ENCODE peak calls at places on chromosomes 2 and 18, in eight cellular contexts. O is kidney epithelial cell, K is lower leg skin, R is PC-9, S is A549, H is GM12864, W is heart right ventricle, B is Peyer's patch. L is an unnamed sample.

GRCh38 chr2:58540680-58541079 is 299.6 kb upstream of the FANCL start:
- DNase-seq in O (no peak), K (no peak), R (no peak), S (no peak), H (no peak), W (no peak), B (no peak), L (no peak)

GRCh38 chr2:211766689-211767088 is 771.9 kb downstream of the ERBB4 start:
- DNase-seq in O (no peak), K (no peak), R (peak), S (no peak), H (no peak), W (no peak), B (peak), L (no peak)

GRCh38 chr2:8761529-8762164 is 75.8 kb downstream of the KIDINS220 start:
- DNase-seq in O (no peak), K (no peak), R (no peak), S (peak), H (no peak), W (no peak), B (no peak), L (peak)

GRCh38 chr2:61900246-61900645 is 5.2 kb upstream of the COMMD1 start:
- DNase-seq in O (no peak), K (no peak), R (no peak), S (no peak), H (no peak), W (no peak), B (no peak), L (no peak)

GRCh38 chr2:135820003-135820618 is 16.9 kb downstream of the LCT start:
- DNase-seq in O (no peak), K (no peak), R (no peak), S (no peak), H (peak), W (no peak), B (no peak), L (no peak)

GRCh38 chr2:42053791-42054656 is 6.2 kb downstream of the PKDCC start:
- DNase-seq in O (no peak), K (no peak), R (no peak), S (no peak), H (no peak), W (peak), B (peak), L (no peak)

GRCh38 chr18:41645600-41646360 is 309.3 kb upstream of the PIK3C3 start:
- DNase-seq in O (no peak), K (no peak), R (no peak), S (no peak), H (no peak), W (no peak), B (no peak), L (no peak)

GRCh38 chr18:63264871-63265270 is 54.7 kb downstream of the BCL2 start:
- DNase-seq in O (no peak), K (no peak), R (no peak), S (no peak), H (no peak), W (no peak), B (no peak), L (no peak)

GRCh38 chr2:120509991-120510735 is 164.2 kb downstream of the INHBB start:
- DNase-seq in O (no peak), K (no peak), R (no peak), S (no peak), H (no peak), W (no peak), B (peak), L (no peak)

GRCh38 chr18:48990497-48991298 is 39.9 kb upstream of the SMAD7 start:
- DNase-seq in O (peak), K (no peak), R (peak), S (peak), H (no peak), W (no peak), B (peak), L (peak)

GRCh38 chr18:36809590-36810381 is 19.0 kb downstream of the TPGS2 start:
- DNase-seq in O (no peak), K (no peak), R (no peak), S (peak), H (peak), W (peak), B (peak), L (peak)

GRCh38 chr2:110853516-110853915 is 121.1 kb downstream of the ACOXL start:
- DNase-seq in O (no peak), K (no peak), R (peak), S (peak), H (no peak), W (no peak), B (peak), L (peak)

GRCh38 chr18:46224181-46224775 is 120.1 kb downstream of the HAUS1 start:
- DNase-seq in O (no peak), K (no peak), R (no peak), S (no peak), H (no peak), W (no peak), B (no peak), L (no peak)

GRCh38 chr2:98025481-98026037 is 29.8 kb upstream of the TMEM131 start:
- DNase-seq in O (no peak), K (no peak), R (no peak), S (no peak), H (no peak), W (no peak), B (no peak), L (no peak)

GRCh38 chr2:81078631-81079030 is 774.1 kb upstream of the LRRTM1 start:
- DNase-seq in O (no peak), K (no peak), R (no peak), S (no peak), H (no peak), W (no peak), B (no peak), L (no peak)

GRCh38 chr2:216635171-216635570 is 2.0 kb downstream of the IGFBP2 start:
- DNase-seq in O (no peak), K (no peak), R (no peak), S (no peak), H (no peak), W (no peak), B (no peak), L (no peak)

GRCh38 chr18:8480506-8481328 is 128.5 kb upstream of the RAB12 start:
- DNase-seq in O (peak), K (peak), R (peak), S (peak), H (no peak), W (peak), B (peak), L (peak)

GRCh38 chr2:239489481-239489880 is 88.7 kb upstream of the HDAC4 start:
- DNase-seq in O (no peak), K (no peak), R (no peak), S (no peak), H (no peak), W (no peak), B (no peak), L (no peak)

GRCh38 chr2:219368690-219369108 is 19.0 kb downstream of the DNPEP start:
- DNase-seq in O (peak), K (no peak), R (peak), S (peak), H (no peak), W (peak), B (no peak), L (peak)

GRCh38 chr2:222930862-222931261 is 70.0 kb downstream of the ACSL3 start:
- DNase-seq in O (no peak), K (no peak), R (no peak), S (no peak), H (no peak), W (no peak), B (no peak), L (peak)

GRCh38 chr2:217160103-217160502 is 300.2 kb upstream of the TNP1 start:
- DNase-seq in O (peak), K (no peak), R (no peak), S (peak), H (no peak), W (no peak), B (no peak), L (no peak)

GRCh38 chr2:96142217-96143113 is 2.8 kb downstream of the DUSP2 start:
- DNase-seq in O (no peak), K (no peak), R (no peak), S (no peak), H (no peak), W (no peak), B (peak), L (no peak)

GRCh38 chr2:231364961-231365810 is 30.3 kb upstream of the B3GNT7 start:
- DNase-seq in O (no peak), K (no peak), R (peak), S (peak), H (no peak), W (no peak), B (peak), L (peak)

GRCh38 chr2:45345331-45346305 is 265.4 kb downstream of the SRBD1 start:
- DNase-seq in O (no peak), K (no peak), R (no peak), S (no peak), H (no peak), W (no peak), B (no peak), L (no peak)

GRCh38 chr2:143397886-143398614 is 268.8 kb downstream of the ARHGAP15 start:
- DNase-seq in O (no peak), K (no peak), R (no peak), S (no peak), H (no peak), W (no peak), B (no peak), L (peak)

GRCh38 chr2:228180126-228181097 is 1.1 kb downstream of the SPHKAP start:
- DNase-seq in O (no peak), K (no peak), R (no peak), S (peak), H (no peak), W (peak), B (no peak), L (no peak)

GRCh38 chr2:118498943-118499342 is 348.5 kb downstream of the EN1 start:
- DNase-seq in O (no peak), K (no peak), R (no peak), S (no peak), H (no peak), W (no peak), B (no peak), L (no peak)

GRCh38 chr2:215626812-215627281 is 191.0 kb upstream of the FN1 start:
- DNase-seq in O (no peak), K (no peak), R (no peak), S (no peak), H (no peak), W (no peak), B (no peak), L (peak)

GRCh38 chr2:198314559-198315153 is 510.3 kb downstream of the PLCL1 start:
- DNase-seq in O (no peak), K (no peak), R (peak), S (peak), H (no peak), W (no peak), B (no peak), L (peak)

GRCh38 chr2:105738658-105739051 is 6.1 kb upstream of the NCK2 start:
- DNase-seq in O (no peak), K (no peak), R (no peak), S (no peak), H (no peak), W (no peak), B (no peak), L (no peak)
- H3K4me3 ChIP-seq in O (no peak), K (no peak), R (no peak), S (no peak), H (no peak), W (no peak), B (no peak), L (no peak)

GRCh38 chr2:47133046-47133445 is 22.1 kb downstream of the STPG4 start:
- DNase-seq in O (no peak), K (no peak), R (peak), S (no peak), H (no peak), W (no peak), B (no peak), L (no peak)

GRCh38 chr2:47126783-47127182 is 28.3 kb downstream of the STPG4 start:
- DNase-seq in O (no peak), K (no peak), R (no peak), S (no peak), H (no peak), W (no peak), B (no peak), L (no peak)

GRCh38 chr2:47128705-47129104 is 26.4 kb downstream of the STPG4 start:
- DNase-seq in O (no peak), K (no peak), R (no peak), S (no peak), H (no peak), W (no peak), B (no peak), L (no peak)

GRCh38 chr2:47129191-47129711 is 25.9 kb downstream of the STPG4 start:
- DNase-seq in O (no peak), K (no peak), R (no peak), S (no peak), H (no peak), W (no peak), B (no peak), L (no peak)

GRCh38 chr2:47127862-47128543 is 27.1 kb downstream of the STPG4 start:
- DNase-seq in O (no peak), K (no peak), R (no peak), S (peak), H (no peak), W (no peak), B (no peak), L (no peak)
- TF ChIP-seq CTCF in O (no peak), K (no peak), R (no peak), S (no peak), H (no peak), W (no peak), B (no peak), L (no peak)

DNA sequence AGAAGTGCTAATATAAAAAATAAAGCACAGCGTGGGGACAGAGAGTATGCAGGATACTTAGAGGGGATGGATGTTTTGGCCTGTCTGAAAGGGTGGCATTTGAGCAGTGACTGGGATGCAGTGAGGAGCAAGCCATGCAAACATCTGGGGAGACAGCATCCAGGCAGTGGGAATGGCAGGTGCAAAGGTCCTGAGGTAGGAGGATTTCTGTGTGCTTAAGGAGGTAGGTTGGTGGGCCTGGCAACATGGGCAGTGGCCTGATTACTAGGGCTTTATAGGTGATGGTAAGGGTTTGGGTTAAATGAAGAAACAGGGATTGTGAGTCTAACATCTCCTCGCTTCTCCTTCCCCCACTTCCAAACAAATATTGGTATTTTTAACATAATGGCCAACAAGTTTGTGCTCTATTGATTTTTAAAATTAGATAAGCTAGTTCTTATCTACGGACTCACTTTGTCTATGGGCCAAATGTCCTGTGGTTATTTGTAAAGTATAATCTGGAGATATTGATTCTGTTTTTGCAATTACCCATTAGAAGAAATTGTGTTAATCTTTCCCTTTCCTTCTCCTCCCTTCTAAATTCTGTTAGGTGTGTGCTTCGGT is 2.4 kb downstream of the AOX1 start:
- DNase-seq in O (no peak), K (no peak), R (no peak), S (no peak), H (no peak), W (no peak), B (no peak), L (no peak)
- H3K4me3 ChIP-seq in O (no peak), K (no peak), R (no peak), S (no peak), H (no peak), W (no peak), B (no peak), L (no peak)

DNA sequence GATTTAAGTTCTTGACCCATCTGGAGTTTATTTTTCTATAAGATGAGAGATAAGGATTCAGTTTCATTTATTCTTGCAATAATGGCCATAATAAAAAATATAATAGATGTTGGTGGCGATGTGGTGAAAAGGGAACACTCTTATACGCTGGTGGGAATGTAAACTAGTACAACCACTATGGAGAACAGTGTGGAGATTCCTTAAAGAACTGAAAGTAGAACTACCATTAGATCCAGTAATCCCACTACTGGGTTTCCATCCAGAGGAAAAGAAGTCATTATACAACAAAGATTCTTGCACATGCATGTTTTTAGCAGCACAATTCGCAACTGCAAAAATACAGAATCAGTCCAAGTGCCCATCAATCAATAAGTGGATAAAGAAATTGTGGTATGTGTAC is 1040.5 kb upstream of the GYPC start:
- DNase-seq in O (no peak), K (no peak), R (no peak), S (no peak), H (no peak), W (no peak), B (no peak), L (no peak)
- TF ChIP-seq CTCF in O (no peak), K (no peak), R (no peak), S (no peak), H (no peak), W (no peak), B (no peak), L (no peak)

DNA sequence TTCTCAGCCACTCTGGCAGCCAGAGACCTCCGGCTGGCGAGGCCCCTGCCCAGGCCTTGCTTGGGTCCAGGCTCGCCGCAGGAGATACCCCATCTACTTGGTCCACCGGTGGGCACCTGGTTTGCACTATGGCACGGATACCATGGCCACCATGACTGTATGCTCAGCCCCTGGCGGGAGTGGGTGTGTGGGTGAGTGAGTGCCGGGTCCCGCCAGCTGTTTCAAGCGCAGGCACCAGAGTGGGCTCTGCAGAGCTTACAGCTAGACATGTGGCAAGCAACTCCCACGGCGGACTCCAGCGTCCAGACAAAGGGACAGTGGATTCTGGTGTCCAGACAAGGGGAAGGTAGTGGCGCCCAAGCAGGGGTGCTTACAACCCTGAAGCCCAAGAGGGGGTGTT is 1.4 kb downstream of the ATG4B start:
- DNase-seq in O (no peak), K (no peak), R (no peak), S (no peak), H (no peak), W (no peak), B (no peak), L (no peak)
- H3K4me3 ChIP-seq in O (no peak), K (no peak), R (peak), S (peak), H (no peak), W (peak), B (no peak), L (peak)

DNA sequence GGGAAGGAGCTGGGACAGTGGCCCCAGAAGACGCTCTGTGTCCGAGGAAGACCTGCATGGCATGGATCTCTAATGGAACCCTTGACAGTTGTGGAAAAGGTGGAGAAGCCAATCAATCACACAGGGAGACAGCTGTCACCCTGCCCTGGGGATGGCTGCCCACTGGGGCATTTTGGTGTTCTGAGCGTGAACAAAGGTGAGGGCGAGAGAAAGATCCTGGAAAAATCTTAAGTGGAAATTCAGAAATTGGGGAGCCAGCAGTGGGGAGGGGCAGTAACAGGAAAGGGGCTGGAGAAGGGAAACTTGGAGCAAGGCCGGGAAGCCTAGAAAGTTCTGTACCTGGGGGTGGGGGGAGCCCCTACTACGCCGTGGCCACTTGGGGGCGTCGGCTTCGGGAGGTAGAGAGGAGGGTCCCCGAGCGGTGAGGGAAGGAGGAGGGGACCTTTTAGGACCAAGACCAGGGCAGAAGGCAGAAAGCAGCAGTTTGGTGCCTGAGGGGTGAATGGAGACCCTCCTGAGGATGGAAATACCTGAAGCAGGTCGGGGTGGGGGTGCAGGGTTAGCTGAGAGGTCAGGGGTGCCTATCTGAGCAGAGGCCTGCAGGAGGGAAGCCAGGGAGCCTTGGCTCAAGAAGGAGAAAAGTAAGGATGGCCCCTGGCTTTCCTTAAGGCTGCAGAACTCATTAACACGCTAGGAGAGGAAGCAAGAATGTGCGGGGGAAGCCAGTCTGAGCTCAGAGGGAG is 30.0 kb downstream of the NGEF start:
- DNase-seq in O (no peak), K (peak), R (no peak), S (no peak), H (no peak), W (no peak), B (peak), L (no peak)
- TF ChIP-seq CTCF in O (no peak), K (no peak), R (no peak), S (peak), H (no peak), W (no peak), B (no peak), L (no peak)

GRCh38 chr2:88856409-88857135 is 165.1 kb downstream of the RPIA start:
- DNase-seq in O (no peak), K (no peak), R (no peak), S (no peak), H (peak), W (no peak), B (no peak), L (no peak)
- H3K4me3 ChIP-seq in O (no peak), K (no peak), R (no peak), S (no peak), H (peak), W (no peak), B (no peak), L (no peak)